ENCODE peak calls at places on chromosomes 5 and 9, in ten cellular contexts. One of them, this sample, is unnamed. For H3K27me3, the result is how much of the 10 kb centered on the place peaks cover.

GRCh38 chr9:104025945-104026344 is 68.2 kb upstream of the SMC2 start:
- DNase-seq in left ventricle myocardium inferior: no peak
- DNase-seq in pancreas: no peak
- DNase-seq in K562: no peak
- DNase-seq in tibial artery: no peak
- DNase-seq in testis: no peak
- DNase-seq in hepatocyte: no peak
- DNase-seq in HCT116: no peak
- DNase-seq in GM12878: no peak
- DNase-seq in heart left ventricle: no peak
- DNase-seq in this sample: no peak

GRCh38 chr5:111509119-111509518 is 3.2 kb downstream of the STARD4 start:
- DNase-seq in testis: no peak
- DNase-seq in tibial artery: no peak
- DNase-seq in pancreas: no peak
- DNase-seq in heart left ventricle: no peak
- DNase-seq in hepatocyte: no peak
- DNase-seq in HCT116: no peak
- DNase-seq in GM12878: no peak
- DNase-seq in left ventricle myocardium inferior: no peak
- DNase-seq in K562: no peak
- DNase-seq in this sample: no peak

GRCh38 chr5:36164461-36164860 is 12.6 kb downstream of the SKP2 start:
- DNase-seq in heart left ventricle: no peak
- DNase-seq in K562: no peak
- DNase-seq in testis: no peak
- DNase-seq in tibial artery: no peak
- DNase-seq in left ventricle myocardium inferior: no peak
- DNase-seq in GM12878: no peak
- DNase-seq in hepatocyte: no peak
- DNase-seq in HCT116: no peak
- DNase-seq in pancreas: no peak
- DNase-seq in this sample: no peak

GRCh38 chr9:36316629-36317317 is 58.5 kb upstream of the GNE start:
- DNase-seq in pancreas: no peak
- DNase-seq in left ventricle myocardium inferior: no peak
- DNase-seq in K562: no peak
- DNase-seq in hepatocyte: no peak
- DNase-seq in GM12878: no peak
- DNase-seq in tibial artery: no peak
- DNase-seq in testis: peak
- DNase-seq in HCT116: no peak
- DNase-seq in heart left ventricle: no peak
- DNase-seq in this sample: no peak

GRCh38 chr5:179201986-179202385 is 141.8 kb downstream of the ZNF354C start:
- DNase-seq in hepatocyte: no peak
- DNase-seq in pancreas: no peak
- DNase-seq in K562: no peak
- DNase-seq in tibial artery: no peak
- DNase-seq in heart left ventricle: no peak
- DNase-seq in testis: no peak
- DNase-seq in left ventricle myocardium inferior: no peak
- DNase-seq in HCT116: no peak
- DNase-seq in GM12878: no peak
- DNase-seq in this sample: no peak

GRCh38 chr5:14440223-14440597 is 141.4 kb upstream of the OTULINL start:
- DNase-seq in tibial artery: no peak
- DNase-seq in pancreas: no peak
- DNase-seq in left ventricle myocardium inferior: no peak
- DNase-seq in HCT116: no peak
- DNase-seq in GM12878: no peak
- DNase-seq in heart left ventricle: no peak
- DNase-seq in hepatocyte: no peak
- DNase-seq in testis: peak
- DNase-seq in K562: no peak
- DNase-seq in this sample: no peak

GRCh38 chr5:76785493-76785892 is 33.3 kb upstream of the F2RL1 start:
- DNase-seq in pancreas: no peak
- DNase-seq in tibial artery: no peak
- DNase-seq in testis: no peak
- DNase-seq in hepatocyte: peak
- DNase-seq in heart left ventricle: no peak
- DNase-seq in left ventricle myocardium inferior: no peak
- DNase-seq in HCT116: peak
- DNase-seq in K562: no peak
- DNase-seq in GM12878: no peak
- DNase-seq in this sample: no peak

GRCh38 chr9:131310833-131311554 is 21.5 kb downstream of the PLPP7 start:
- DNase-seq in pancreas: no peak
- DNase-seq in hepatocyte: no peak
- DNase-seq in K562: no peak
- DNase-seq in HCT116: no peak
- DNase-seq in heart left ventricle: no peak
- DNase-seq in left ventricle myocardium inferior: peak
- DNase-seq in tibial artery: no peak
- DNase-seq in GM12878: no peak
- DNase-seq in testis: no peak
- DNase-seq in this sample: peak

GRCh38 chr9:95313010-95313498 is 4.5 kb downstream of the FANCC start:
- DNase-seq in hepatocyte: peak
- DNase-seq in GM12878: no peak
- DNase-seq in left ventricle myocardium inferior: peak
- DNase-seq in tibial artery: peak
- DNase-seq in heart left ventricle: peak
- DNase-seq in pancreas: peak
- DNase-seq in K562: no peak
- DNase-seq in testis: peak
- DNase-seq in HCT116: peak
- DNase-seq in this sample: peak

GRCh38 chr9:124849801-124850200 is 3.5 kb upstream of the WDR38 start:
- DNase-seq in left ventricle myocardium inferior: no peak
- DNase-seq in heart left ventricle: peak
- DNase-seq in hepatocyte: peak
- DNase-seq in K562: no peak
- DNase-seq in testis: no peak
- DNase-seq in tibial artery: no peak
- DNase-seq in HCT116: no peak
- DNase-seq in GM12878: no peak
- DNase-seq in pancreas: no peak
- DNase-seq in this sample: no peak

GRCh38 chr9:87862536-87863268 is 20.0 kb upstream of the SPATA31E1 start:
- DNase-seq in testis: no peak
- DNase-seq in tibial artery: no peak
- DNase-seq in pancreas: no peak
- DNase-seq in heart left ventricle: no peak
- DNase-seq in left ventricle myocardium inferior: no peak
- DNase-seq in K562: no peak
- DNase-seq in GM12878: no peak
- DNase-seq in HCT116: peak
- DNase-seq in hepatocyte: peak
- DNase-seq in this sample: no peak

GRCh38 chr5:150278916-150279315 is 10.7 kb downstream of the CAMK2A start:
- DNase-seq in pancreas: no peak
- DNase-seq in hepatocyte: no peak
- DNase-seq in GM12878: no peak
- DNase-seq in HCT116: no peak
- DNase-seq in left ventricle myocardium inferior: no peak
- DNase-seq in tibial artery: no peak
- DNase-seq in K562: no peak
- DNase-seq in heart left ventricle: no peak
- DNase-seq in testis: no peak
- DNase-seq in this sample: no peak

GRCh38 chr9:98607787-98608186 is 100.9 kb downstream of the GABBR2 start:
- DNase-seq in K562: no peak
- DNase-seq in HCT116: no peak
- DNase-seq in left ventricle myocardium inferior: no peak
- DNase-seq in hepatocyte: no peak
- DNase-seq in testis: no peak
- DNase-seq in pancreas: no peak
- DNase-seq in heart left ventricle: no peak
- DNase-seq in tibial artery: no peak
- DNase-seq in GM12878: no peak
- DNase-seq in this sample: no peak

GRCh38 chr5:135541969-135542502 is 6.3 kb upstream of the NEUROG1 start:
- DNase-seq in HCT116: no peak
- DNase-seq in left ventricle myocardium inferior: no peak
- DNase-seq in pancreas: no peak
- DNase-seq in hepatocyte: no peak
- DNase-seq in testis: no peak
- DNase-seq in K562: no peak
- DNase-seq in heart left ventricle: no peak
- DNase-seq in tibial artery: no peak
- DNase-seq in GM12878: no peak
- DNase-seq in this sample: no peak

GRCh38 chr5:135537745-135538144 is 2.0 kb upstream of the NEUROG1 start:
- DNase-seq in testis: no peak
- DNase-seq in GM12878: no peak
- DNase-seq in HCT116: no peak
- DNase-seq in heart left ventricle: no peak
- DNase-seq in pancreas: no peak
- DNase-seq in tibial artery: no peak
- DNase-seq in hepatocyte: no peak
- DNase-seq in K562: no peak
- DNase-seq in left ventricle myocardium inferior: no peak
- DNase-seq in this sample: no peak

GRCh38 chr5:135537271-135537670 is 1.5 kb upstream of the NEUROG1 start:
- DNase-seq in GM12878: no peak
- DNase-seq in K562: no peak
- DNase-seq in testis: no peak
- DNase-seq in hepatocyte: no peak
- DNase-seq in heart left ventricle: no peak
- DNase-seq in pancreas: no peak
- DNase-seq in HCT116: no peak
- DNase-seq in left ventricle myocardium inferior: no peak
- DNase-seq in tibial artery: no peak
- DNase-seq in this sample: no peak

GRCh38 chr5:135538261-135538660 is 2.5 kb upstream of the NEUROG1 start:
- DNase-seq in left ventricle myocardium inferior: no peak
- DNase-seq in K562: no peak
- DNase-seq in heart left ventricle: no peak
- DNase-seq in tibial artery: no peak
- DNase-seq in pancreas: no peak
- DNase-seq in GM12878: no peak
- DNase-seq in hepatocyte: no peak
- DNase-seq in HCT116: no peak
- DNase-seq in testis: no peak
- DNase-seq in this sample: no peak

GRCh38 chr5:135539430-135540005 is 3.8 kb upstream of the NEUROG1 start:
- DNase-seq in HCT116: no peak
- DNase-seq in heart left ventricle: no peak
- DNase-seq in pancreas: no peak
- DNase-seq in tibial artery: no peak
- DNase-seq in left ventricle myocardium inferior: no peak
- DNase-seq in K562: no peak
- DNase-seq in GM12878: no peak
- DNase-seq in testis: no peak
- DNase-seq in hepatocyte: no peak
- DNase-seq in this sample: no peak
- H3K27me3 ChIP-seq in HCT116: under half
- H3K27me3 ChIP-seq in heart left ventricle: under half
- H3K27me3 ChIP-seq in pancreas: under half
- H3K27me3 ChIP-seq in tibial artery: under half
- H3K27me3 ChIP-seq in left ventricle myocardium inferior: half or more
- H3K27me3 ChIP-seq in K562: under half
- H3K27me3 ChIP-seq in GM12878: under half
- H3K27me3 ChIP-seq in testis: under half
- H3K27me3 ChIP-seq in hepatocyte: half or more
- H3K27me3 ChIP-seq in this sample: under half

GRCh38 chr5:89478856-89479255 is 595.9 kb upstream of the MEF2C start:
- DNase-seq in HCT116: no peak
- DNase-seq in tibial artery: no peak
- DNase-seq in GM12878: no peak
- DNase-seq in pancreas: no peak
- DNase-seq in testis: no peak
- DNase-seq in heart left ventricle: no peak
- DNase-seq in K562: no peak
- DNase-seq in hepatocyte: no peak
- DNase-seq in left ventricle myocardium inferior: no peak
- DNase-seq in this sample: no peak
- H3K4me3 ChIP-seq in HCT116: no peak
- H3K4me3 ChIP-seq in tibial artery: no peak
- H3K4me3 ChIP-seq in GM12878: no peak
- H3K4me3 ChIP-seq in pancreas: no peak
- H3K4me3 ChIP-seq in testis: no peak
- H3K4me3 ChIP-seq in heart left ventricle: no peak
- H3K4me3 ChIP-seq in K562: no peak
- H3K4me3 ChIP-seq in hepatocyte: no peak
- H3K4me3 ChIP-seq in left ventricle myocardium inferior: no peak
- H3K4me3 ChIP-seq in this sample: no peak

GRCh38 chr9:20624201-20625002 is 2.1 kb upstream of the MLLT3 start:
- DNase-seq in tibial artery: no peak
- DNase-seq in pancreas: peak
- DNase-seq in GM12878: peak
- DNase-seq in heart left ventricle: peak
- DNase-seq in hepatocyte: peak
- DNase-seq in K562: no peak
- DNase-seq in testis: peak
- DNase-seq in left ventricle myocardium inferior: peak
- DNase-seq in HCT116: peak
- DNase-seq in this sample: peak

GRCh38 chr9:20623748-20624124 is 1.4 kb upstream of the MLLT3 start:
- DNase-seq in K562: no peak
- DNase-seq in pancreas: no peak
- DNase-seq in hepatocyte: no peak
- DNase-seq in left ventricle myocardium inferior: no peak
- DNase-seq in heart left ventricle: no peak
- DNase-seq in GM12878: no peak
- DNase-seq in testis: no peak
- DNase-seq in tibial artery: no peak
- DNase-seq in HCT116: no peak
- DNase-seq in this sample: no peak

GRCh38 chr9:20622330-20623020 is at the start of gene MLLT3:
- DNase-seq in testis: peak
- DNase-seq in left ventricle myocardium inferior: peak
- DNase-seq in pancreas: peak
- DNase-seq in K562: no peak
- DNase-seq in GM12878: peak
- DNase-seq in heart left ventricle: peak
- DNase-seq in hepatocyte: peak
- DNase-seq in HCT116: peak
- DNase-seq in tibial artery: peak
- DNase-seq in this sample: peak

GRCh38 chr9:20621553-20622329 is 558 bp downstream of the MLLT3 start:
- DNase-seq in left ventricle myocardium inferior: peak
- DNase-seq in K562: no peak
- DNase-seq in GM12878: no peak
- DNase-seq in tibial artery: peak
- DNase-seq in HCT116: no peak
- DNase-seq in testis: peak
- DNase-seq in hepatocyte: peak
- DNase-seq in heart left ventricle: peak
- DNase-seq in pancreas: peak
- DNase-seq in this sample: peak

GRCh38 chr9:20623021-20623747 is 885 bp upstream of the MLLT3 start:
- DNase-seq in K562: no peak
- DNase-seq in left ventricle myocardium inferior: peak
- DNase-seq in hepatocyte: peak
- DNase-seq in tibial artery: peak
- DNase-seq in testis: peak
- DNase-seq in HCT116: no peak
- DNase-seq in heart left ventricle: peak
- DNase-seq in GM12878: no peak
- DNase-seq in pancreas: peak
- DNase-seq in this sample: peak
- TF ChIP-seq CTCF in K562: no peak
- TF ChIP-seq CTCF in left ventricle myocardium inferior: no peak
- TF ChIP-seq CTCF in hepatocyte: no peak
- TF ChIP-seq CTCF in tibial artery: no peak
- TF ChIP-seq CTCF in testis: no peak
- TF ChIP-seq CTCF in HCT116: no peak
- TF ChIP-seq CTCF in heart left ventricle: peak
- TF ChIP-seq CTCF in GM12878: peak
- TF ChIP-seq CTCF in pancreas: no peak
- TF ChIP-seq CTCF in this sample: peak

GRCh38 chr9:34623386-34624235 is 3.3 kb upstream of the DCTN3 start:
- DNase-seq in GM12878: no peak
- DNase-seq in left ventricle myocardium inferior: no peak
- DNase-seq in heart left ventricle: no peak
- DNase-seq in pancreas: no peak
- DNase-seq in testis: no peak
- DNase-seq in tibial artery: no peak
- DNase-seq in K562: no peak
- DNase-seq in HCT116: no peak
- DNase-seq in hepatocyte: no peak
- DNase-seq in this sample: no peak
- H3K27me3 ChIP-seq in GM12878: under half
- H3K27me3 ChIP-seq in left ventricle myocardium inferior: half or more
- H3K27me3 ChIP-seq in heart left ventricle: under half
- H3K27me3 ChIP-seq in pancreas: under half
- H3K27me3 ChIP-seq in testis: under half
- H3K27me3 ChIP-seq in tibial artery: under half
- H3K27me3 ChIP-seq in K562: under half
- H3K27me3 ChIP-seq in HCT116: under half
- H3K27me3 ChIP-seq in hepatocyte: half or more
- H3K27me3 ChIP-seq in this sample: under half